ENCODE peak calls at places on chromosomes 4 and X, in ten cellular contexts. T is astrocyte, S is AG10803, V is tibial nerve, F is breast epithelium, O is SK-N-SH, G is GM12865, Q is cardiac fibroblast, I is A549, J is body of pancreas. A is an unnamed sample.

GRCh38 chr4:122163301-122163700 is 11.2 kb downstream of the BLTP1 start:
- DNase-seq in T (no peak), S (no peak), V (no peak), F (no peak), O (no peak), G (no peak), Q (no peak), I (no peak), J (no peak), A (no peak)

GRCh38 chrX:2526390-2526789 is 25.6 kb upstream of the DHRSX start:
- DNase-seq in T (no peak), S (no peak), V (no peak), F (no peak), O (no peak), G (peak; percentile 57), Q (no peak), I (no peak), J (no peak), A (no peak)

GRCh38 chr4:64729561-64729960 is 320.3 kb upstream of the TECRL start:
- DNase-seq in T (no peak), S (no peak), V (no peak), F (no peak), O (no peak), G (no peak), Q (no peak), I (no peak), J (no peak), A (no peak)

GRCh38 chrX:8879750-8880149 is 78.6 kb upstream of the FAM9A start:
- DNase-seq in T (no peak), S (no peak), V (no peak), F (no peak), O (peak; percentile 33), G (peak; percentile 8), Q (peak; percentile 27), I (peak; percentile 26), J (peak; percentile 19), A (peak; percentile 26)

GRCh38 chrX:75603833-75604232 is 81.0 kb upstream of the ZDHHC15 start:
- DNase-seq in T (no peak), S (peak; percentile 12), V (no peak), F (no peak), O (peak; percentile 42), G (peak; percentile 22), Q (peak; percentile 33), I (peak; percentile 36), J (no peak), A (peak; percentile 36)

GRCh38 chrX:139204903-139205667 is 325.5 kb upstream of the F9 start:
- DNase-seq in T (peak; percentile 29), S (peak; percentile 30), V (no peak), F (peak; percentile 50), O (peak; percentile 27), G (peak; percentile 11), Q (no peak), I (peak; percentile 14), J (peak; percentile 50), A (no peak)

GRCh38 chr4:2250764-2251072 is 8.8 kb upstream of the HAUS3 start:
- DNase-seq in T (no peak), S (no peak), V (no peak), F (peak; percentile 16), O (peak; percentile 25), G (no peak), Q (no peak), I (no peak), J (no peak), A (no peak)

GRCh38 chr4:154506253-154506652 is 14.7 kb upstream of the DCHS2 start:
- DNase-seq in T (no peak), S (peak; percentile 37), V (no peak), F (no peak), O (peak; percentile 12), G (peak; percentile 28), Q (peak; percentile 59), I (peak; percentile 21), J (no peak), A (peak; percentile 53)

GRCh38 chr4:2925496-2925895 is 37.7 kb downstream of the NOP14 start:
- DNase-seq in T (no peak), S (no peak), V (no peak), F (no peak), O (no peak), G (no peak), Q (no peak), I (no peak), J (no peak), A (no peak)

GRCh38 chr4:177064724-177065394 is 244.8 kb upstream of the NEIL3 start:
- DNase-seq in T (no peak), S (no peak), V (no peak), F (no peak), O (no peak), G (no peak), Q (no peak), I (peak; percentile 11), J (no peak), A (no peak)

DNA sequence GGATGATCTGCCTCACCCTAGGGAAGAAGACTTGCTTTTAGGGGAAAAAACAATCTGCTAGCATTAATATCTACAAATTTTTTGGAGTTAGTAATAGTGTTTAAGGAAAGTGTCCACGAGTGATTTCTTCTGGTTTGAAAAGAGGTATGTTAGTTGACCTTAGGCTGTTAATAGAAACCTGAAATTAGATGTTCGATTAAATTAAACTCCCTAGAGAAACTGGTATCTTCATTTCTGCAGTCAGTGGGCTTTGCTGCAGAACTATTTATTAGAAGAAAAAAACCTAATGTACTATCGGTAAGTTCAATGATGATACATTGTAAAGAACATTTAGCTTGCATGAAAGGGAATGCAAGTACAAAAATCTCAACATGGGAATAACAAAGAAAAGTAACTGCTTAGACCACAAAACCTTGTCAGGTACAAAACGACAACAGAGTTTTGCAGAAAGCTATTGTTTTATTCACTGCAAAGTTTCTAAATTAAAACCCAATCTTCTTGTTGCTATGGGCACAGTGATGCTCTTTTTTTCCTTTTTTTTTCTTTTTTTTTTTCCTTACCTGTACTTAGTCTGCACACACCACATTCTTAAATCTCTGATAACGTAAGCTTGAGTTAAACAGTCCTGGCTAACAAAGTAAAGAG is 2.0 kb downstream of the KLF3 start:
- DNase-seq in T (no peak), S (no peak), V (no peak), F (no peak), O (no peak), G (no peak), Q (no peak), I (no peak), J (no peak), A (no peak)
- TF ChIP-seq CTCF in T (no peak), S (no peak), V (no peak), F (no peak), O (no peak), G (no peak), Q (no peak), I (no peak), J (no peak), A (no peak)

DNA sequence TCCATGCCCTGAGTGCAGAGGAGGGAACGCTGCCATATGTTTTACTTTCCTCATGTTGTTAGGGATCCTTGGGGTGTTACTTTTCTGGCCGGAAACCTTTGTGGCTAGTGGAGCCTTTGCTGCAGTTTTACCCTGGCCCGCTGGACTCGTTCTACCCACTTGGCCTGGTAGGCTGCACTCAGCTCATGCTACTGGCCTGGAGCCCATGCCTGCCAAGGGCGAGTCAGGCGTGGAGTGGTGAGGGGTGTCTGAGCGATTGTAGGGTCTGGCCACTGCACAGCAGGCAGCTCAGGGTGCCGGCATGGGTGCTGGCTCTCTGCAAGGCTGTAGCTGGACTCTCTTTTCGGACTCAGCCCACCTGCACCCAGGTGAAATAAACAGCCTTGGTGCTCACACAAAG is 41.4 kb upstream of the IL9R start:
- DNase-seq in T (no peak), S (no peak), V (no peak), F (no peak), O (no peak), G (no peak), Q (no peak), I (no peak), J (no peak), A (no peak)
- H3K4me3 ChIP-seq in T (no peak overlapping the region), S (no peak overlapping the region), V (no peak overlapping the region), F (no peak overlapping the region), O (no peak overlapping the region), G (no peak overlapping the region), Q (no peak overlapping the region), I (no peak overlapping the region), J (no peak overlapping the region), A (no peak overlapping the region)

GRCh38 chrX:538311-538710 is 92.3 kb upstream of the SHOX start:
- DNase-seq in T (no peak), S (peak; percentile 50), V (no peak), F (no peak), O (no peak), G (no peak), Q (peak; percentile 8), I (no peak), J (no peak), A (no peak)

GRCh38 chrX:531611-531936 is 99.0 kb upstream of the SHOX start:
- DNase-seq in T (no peak), S (no peak), V (no peak), F (no peak), O (no peak), G (no peak), Q (no peak), I (no peak), J (no peak), A (no peak)

GRCh38 chrX:537156-537555 is 93.4 kb upstream of the SHOX start:
- DNase-seq in T (no peak), S (no peak), V (no peak), F (no peak), O (no peak), G (no peak), Q (no peak), I (no peak), J (no peak), A (no peak)

GRCh38 chrX:534804-535203 is 95.8 kb upstream of the SHOX start:
- DNase-seq in T (no peak), S (no peak), V (no peak), F (no peak), O (no peak), G (no peak), Q (no peak), I (no peak), J (no peak), A (no peak)

DNA sequence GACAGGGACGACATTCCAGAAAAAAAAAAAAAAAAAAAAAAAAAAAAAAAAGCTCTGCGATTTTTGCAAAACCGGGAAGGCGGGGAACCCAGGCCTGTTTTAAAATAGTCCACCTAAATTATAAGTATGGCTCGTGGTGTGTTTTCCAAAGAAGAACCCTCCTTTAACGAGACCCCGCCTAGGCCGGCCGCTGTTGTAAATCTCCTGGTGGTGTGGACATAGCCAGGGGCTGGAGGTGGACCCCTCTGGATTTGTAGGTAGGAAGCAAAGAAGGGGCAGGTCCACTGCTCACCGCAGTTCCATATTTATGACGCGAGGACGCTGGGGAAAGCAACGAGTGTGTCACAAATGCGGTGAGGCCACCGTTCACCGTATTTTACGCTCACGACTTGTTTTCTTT is 94.0 kb upstream of the SHOX start:
- DNase-seq in T (no peak), S (no peak), V (no peak), F (no peak), O (no peak), G (no peak), Q (no peak), I (no peak), J (no peak), A (no peak)
- TF ChIP-seq CTCF in T (no peak), S (no peak), V (no peak), F (no peak), O (no peak), G (no peak), Q (no peak), I (no peak), J (no peak), A (no peak)

DNA sequence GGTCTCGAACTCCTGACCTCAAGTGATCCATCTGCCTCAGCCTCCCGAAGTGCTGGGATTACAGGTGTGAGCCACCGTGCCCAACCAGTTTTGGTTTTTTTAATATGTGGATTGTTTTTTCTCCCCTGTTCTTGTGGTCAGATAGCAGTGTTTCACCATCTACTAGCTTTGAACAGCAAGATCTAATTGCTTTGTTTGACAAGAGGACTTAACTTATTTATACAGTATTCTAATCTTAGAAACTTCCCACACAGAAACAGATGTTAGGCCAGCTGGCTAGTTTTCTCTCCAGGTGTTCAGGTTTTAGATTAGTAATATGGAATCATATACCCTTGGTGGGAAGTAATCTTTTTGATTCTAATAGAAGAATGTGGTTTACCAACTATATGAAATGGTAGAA is 12.9 kb downstream of the ING2 start:
- DNase-seq in T (peak; percentile 18), S (no peak), V (no peak), F (no peak), O (no peak), G (no peak), Q (no peak), I (no peak), J (peak; percentile 33), A (no peak)
- H3K4me3 ChIP-seq in T (no peak overlapping the region), S (no peak overlapping the region), V (no peak overlapping the region), F (no peak overlapping the region), O (no peak overlapping the region), G (no peak overlapping the region), Q (no peak overlapping the region), I (no peak overlapping the region), J (no peak overlapping the region), A (no peak overlapping the region)